ENCODE peak calls at places on chromosome 5, in six cellular contexts. F is A549, L is HepG2, A is GM12878, S is IMR-90, T is K562. M is an unnamed sample.

GRCh38 chr5:139374909-139375308 is 8.2 kb downstream of the SLC23A1 start:
- DNase-seq in T (no peak), F (no peak), S (no peak), A (no peak), L (no peak), M (no peak)

GRCh38 chr5:20102291-20102690 is 114.3 kb upstream of the CDH18 start:
- DNase-seq in T (no peak), A (no peak), L (no peak), F (no peak), S (no peak), M (no peak)

GRCh38 chr5:125394661-125395280 is 648.3 kb upstream of the ZNF608 start:
- DNase-seq in S (no peak), L (no peak), F (no peak), T (no peak), A (no peak), M (no peak)

GRCh38 chr5:168390491-168390890 is 95.8 kb upstream of the RARS1 start:
- DNase-seq in A (no peak), F (no peak), L (no peak), S (no peak), T (no peak), M (no peak)

GRCh38 chr5:68033961-68034581 is 181.5 kb upstream of the PIK3R1 start:
- DNase-seq in A (no peak), F (no peak), S (peak), T (no peak), L (no peak), M (no peak)

GRCh38 chr5:60334281-60334713 is 365.7 kb downstream of the DEPDC1B start:
- DNase-seq in T (no peak), S (peak), F (peak), L (peak), A (no peak), M (no peak)

GRCh38 chr5:172919525-172920446 is 39.4 kb upstream of the RPL26L1 start:
- DNase-seq in T (no peak), A (no peak), F (no peak), S (peak), L (no peak), M (no peak)

GRCh38 chr5:131019601-131020315 is 145.3 kb downstream of the HINT1 start:
- DNase-seq in F (no peak), T (no peak), S (no peak), L (no peak), A (no peak), M (no peak)

GRCh38 chr5:76810236-76810635 is 8.6 kb upstream of the F2RL1 start:
- DNase-seq in S (no peak), A (no peak), L (no peak), F (no peak), T (no peak), M (no peak)

GRCh38 chr5:16934669-16935068 is 1.4 kb downstream of the MYO10 start:
- DNase-seq in T (no peak), S (peak), L (no peak), F (no peak), A (no peak), M (no peak)

GRCh38 chr5:127844631-127845030 is 141.4 kb downstream of the CCDC192 start:
- DNase-seq in T (no peak), F (no peak), A (no peak), L (no peak), S (no peak), M (no peak)

GRCh38 chr5:177447611-177448243 is 1.1 kb downstream of the PRR7 start:
- DNase-seq in A (no peak), F (peak), S (peak), T (no peak), L (peak), M (no peak)

GRCh38 chr5:56259002-56259511 is 25.9 kb upstream of the ANKRD55 start:
- DNase-seq in F (no peak), S (peak), A (peak), T (peak), L (peak), M (no peak)

GRCh38 chr5:73280386-73280785 is 107.4 kb downstream of the TMEM174 start:
- DNase-seq in S (no peak), L (no peak), T (no peak), A (no peak), F (no peak), M (no peak)

GRCh38 chr5:95808013-95808685 is 14.4 kb downstream of the GLRX start:
- DNase-seq in A (no peak), S (no peak), F (no peak), T (no peak), L (no peak), M (no peak)

GRCh38 chr5:53892236-53892635 is 331.8 kb downstream of the NDUFS4 start:
- DNase-seq in L (no peak), S (peak), A (no peak), F (no peak), T (no peak), M (no peak)

GRCh38 chr5:38715671-38716070 is 130.1 kb upstream of the OSMR start:
- DNase-seq in L (peak), F (no peak), A (no peak), T (peak), S (peak), M (no peak)

GRCh38 chr5:102314328-102314727 is 18.2 kb upstream of the SLCO4C1 start:
- DNase-seq in T (no peak), A (no peak), L (no peak), S (no peak), F (no peak), M (no peak)

GRCh38 chr5:144295284-144295683 is 124.6 kb downstream of the KCTD16 start:
- DNase-seq in A (no peak), T (no peak), F (no peak), S (no peak), L (no peak), M (no peak)

GRCh38 chr5:108216890-108217289 is 165.0 kb downstream of the FBXL17 start:
- DNase-seq in T (no peak), S (peak), F (no peak), L (peak), A (no peak), M (no peak)

GRCh38 chr5:174623438-174624019 is 100.9 kb upstream of the MSX2 start:
- DNase-seq in A (no peak), S (no peak), F (no peak), L (no peak), T (no peak), M (no peak)

GRCh38 chr5:68456756-68457217 is 241.2 kb downstream of the PIK3R1 start:
- DNase-seq in S (peak), F (peak), T (peak), L (peak), A (no peak), M (peak)

GRCh38 chr5:111999286-111999685 is 242.3 kb upstream of the NREP start:
- DNase-seq in A (no peak), F (no peak), T (no peak), S (peak), L (no peak), M (no peak)

GRCh38 chr5:93596676-93597441 is 13.8 kb downstream of the NR2F1 start:
- DNase-seq in T (peak), L (peak), F (no peak), A (no peak), S (no peak), M (peak)

GRCh38 chr5:119316116-119316515 is 39.7 kb upstream of the TNFAIP8 start:
- DNase-seq in F (no peak), T (no peak), L (no peak), S (no peak), A (no peak), M (no peak)

GRCh38 chr5:172385164-172385563 is 69.2 kb downstream of the SH3PXD2B start:
- DNase-seq in F (no peak), T (no peak), S (no peak), A (no peak), L (no peak), M (no peak)

GRCh38 chr5:160311491-160312138 is 749 bp downstream of the CCNJL start:
- DNase-seq in S (no peak), A (no peak), F (no peak), L (no peak), T (no peak), M (no peak)

GRCh38 chr5:128551476-128551875 is 13.4 kb upstream of the FBN2 start:
- DNase-seq in A (no peak), T (no peak), S (peak), F (no peak), L (no peak), M (no peak)

GRCh38 chr5:73994963-73995362 is 369.0 kb downstream of the ARHGEF28 start:
- DNase-seq in L (no peak), T (no peak), F (no peak), S (no peak), A (no peak), M (no peak)

GRCh38 chr5:67160985-67161384 is 35.6 kb downstream of the CD180 start:
- DNase-seq in S (peak), L (no peak), T (no peak), F (peak), A (no peak), M (no peak)

DNA sequence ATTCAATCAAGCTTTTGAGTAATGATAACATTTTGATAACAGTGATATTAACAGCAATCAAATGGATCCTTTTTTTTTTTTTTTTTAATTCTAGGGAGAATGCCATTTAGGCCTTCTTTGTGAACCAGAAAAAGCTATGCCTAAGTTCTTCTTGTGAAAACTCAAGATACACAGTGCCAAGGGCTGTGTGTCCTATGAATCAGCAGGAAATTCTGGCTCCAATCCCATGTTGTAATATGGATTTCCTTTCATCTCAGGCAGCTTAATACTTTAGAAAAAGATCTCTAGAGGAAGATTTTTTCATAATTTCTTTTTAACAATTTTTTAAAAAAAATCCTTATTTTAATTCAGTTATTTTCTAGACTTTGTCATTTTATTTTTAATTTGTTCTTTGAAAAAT is 96.1 kb downstream of the NUDT12 start:
- DNase-seq in A (no peak), S (peak), L (no peak), T (no peak), F (no peak), M (no peak)
- TF ChIP-seq BHLHE40 in A (no peak), S (no peak), L (no peak), T (no peak), F (no peak), M (no peak)

DNA sequence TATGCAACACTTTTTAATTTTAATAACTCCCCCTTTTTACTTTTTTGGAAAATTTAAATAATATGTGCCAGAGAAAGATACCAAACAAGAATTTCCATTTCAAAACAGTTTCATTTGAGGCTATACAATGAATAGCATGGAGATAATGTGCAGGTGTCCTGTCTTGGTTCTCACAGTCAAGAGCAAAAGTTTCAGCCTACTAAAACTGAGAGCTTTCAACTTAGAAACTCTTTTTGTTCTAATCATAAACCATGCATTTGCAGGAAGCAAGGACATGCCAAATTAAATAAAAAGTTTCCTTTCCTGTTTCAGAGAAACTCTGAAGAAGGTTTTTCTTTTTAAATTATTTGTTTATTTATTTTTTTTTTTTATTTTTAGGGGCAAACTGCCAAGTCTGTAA is 1165.6 kb upstream of the SEMA6A start:
- DNase-seq in F (no peak), L (no peak), S (no peak), A (no peak), T (no peak), M (no peak)
- TF ChIP-seq BHLHE40 in F (no peak), L (no peak), S (no peak), A (no peak), T (no peak), M (no peak)

GRCh38 chr5:113487411-113487778 is 858 bp downstream of the MCC start:
- DNase-seq in T (no peak), A (no peak), L (no peak), F (peak), S (peak), M (peak)
- TF ChIP-seq BHLHE40 in T (no peak), A (no peak), L (no peak), F (no peak), S (no peak), M (no peak)

GRCh38 chr5:154086123-154086522 is 47.4 kb downstream of the MFAP3 start:
- DNase-seq in A (no peak), T (no peak), S (no peak), F (no peak), L (no peak), M (no peak)

GRCh38 chr5:154084255-154084654 is 45.5 kb downstream of the MFAP3 start:
- DNase-seq in T (no peak), L (no peak), F (no peak), S (no peak), A (no peak), M (no peak)

GRCh38 chr5:154088801-154089200 is 50.0 kb downstream of the MFAP3 start:
- DNase-seq in A (no peak), L (no peak), S (no peak), F (no peak), T (no peak), M (no peak)

GRCh38 chr5:154087260-154087659 is 48.5 kb downstream of the MFAP3 start:
- DNase-seq in A (no peak), T (no peak), F (no peak), L (no peak), S (no peak), M (no peak)

DNA sequence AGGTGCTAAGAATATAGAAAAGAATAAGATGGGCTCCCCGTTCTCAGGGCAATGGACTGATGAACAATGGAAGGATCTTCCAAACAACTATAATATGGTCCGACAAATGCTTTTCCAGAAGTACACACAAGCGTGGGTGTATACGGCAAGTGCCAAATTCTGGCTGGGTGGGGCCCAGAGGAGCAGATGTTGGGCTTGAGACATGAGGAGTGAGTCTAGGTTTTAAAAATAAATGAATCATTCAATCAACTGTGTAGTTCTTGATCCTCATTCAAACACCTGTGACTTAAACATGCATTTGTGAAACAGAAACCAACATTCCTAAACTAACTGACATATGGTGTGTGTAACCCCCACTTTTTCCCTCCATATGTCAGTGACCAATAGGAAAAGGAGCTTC is 47.9 kb downstream of the MFAP3 start:
- DNase-seq in S (no peak), T (no peak), F (no peak), L (no peak), A (no peak), M (no peak)
- TF ChIP-seq BHLHE40 in S (no peak), T (no peak), F (no peak), L (no peak), A (no peak), M (no peak)

DNA sequence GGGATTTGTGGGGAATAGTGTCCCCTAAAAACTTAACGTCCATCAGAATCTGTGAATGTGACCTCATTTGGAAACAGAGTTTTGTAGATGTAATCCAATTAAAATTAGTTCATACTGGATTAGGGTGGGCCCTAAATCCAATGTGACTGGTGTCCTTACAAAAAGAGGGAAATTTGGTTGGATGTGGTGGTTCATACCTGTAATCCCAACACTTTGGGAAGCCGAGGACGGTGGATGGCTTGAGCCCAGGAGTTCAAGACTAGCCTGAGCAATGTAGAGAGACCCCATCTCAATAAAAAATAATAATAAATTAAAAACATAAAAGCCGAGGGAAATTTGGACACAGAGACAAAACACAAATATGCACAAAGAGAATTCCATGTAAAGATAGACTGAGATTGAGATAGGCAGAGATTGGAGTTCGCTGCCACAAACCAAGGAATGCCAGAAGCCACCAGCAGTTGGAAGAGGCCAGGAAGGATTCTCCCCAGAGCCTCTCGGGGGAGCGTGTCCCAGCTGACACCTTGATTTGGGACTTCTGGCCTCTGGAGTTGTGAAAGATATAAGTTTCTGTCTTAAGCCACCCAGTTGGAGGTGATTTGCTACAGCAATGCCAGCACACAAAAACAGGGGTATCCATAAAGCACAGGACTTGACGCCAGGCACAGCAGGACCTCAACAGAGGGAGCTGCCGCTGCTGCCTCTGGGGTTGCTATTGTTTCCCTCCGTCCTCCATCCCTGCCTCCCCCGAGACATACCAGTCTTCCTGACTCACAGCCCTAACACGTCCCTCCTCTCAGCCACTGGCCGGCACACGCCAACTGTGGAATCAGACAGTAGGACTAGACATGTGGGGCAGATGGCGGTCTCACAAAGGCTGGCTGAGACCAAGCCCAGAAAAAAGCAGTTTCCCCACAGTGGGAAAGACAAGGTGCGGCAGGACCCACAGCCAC is 73.8 kb upstream of the IL17B start:
- DNase-seq in A (no peak), T (no peak), S (peak), F (no peak), L (peak), M (no peak)
- TF ChIP-seq BHLHE40 in A (no peak), T (no peak), S (peak), F (no peak), L (peak), M (no peak)

M was measured in HEK293T.